ENCODE peak calls at places on chromosome 14, in nine cellular contexts. One of them, this sample, is unnamed.

GRCh38 chr14:61147369-61147897 is 133.7 kb downstream of the TMEM30B start:
- DNase-seq in body of pancreas: no peak
- DNase-seq in IMR-90: peak; percentile 84
- DNase-seq in gastrocnemius medialis: no peak
- DNase-seq in CD8-positive, alpha-beta T cell: no peak
- DNase-seq in astrocyte: peak; percentile 81
- DNase-seq in fibroblast of lung: peak; percentile 84
- DNase-seq in Peyer's patch: no peak
- DNase-seq in brain microvascular endothelial cell: peak; percentile 48
- DNase-seq in this sample: no peak

GRCh38 chr14:93481758-93482157 is 51.0 kb downstream of the UNC79 start:
- DNase-seq in gastrocnemius medialis: no peak
- DNase-seq in CD8-positive, alpha-beta T cell: no peak
- DNase-seq in IMR-90: no peak
- DNase-seq in fibroblast of lung: no peak
- DNase-seq in Peyer's patch: no peak
- DNase-seq in brain microvascular endothelial cell: no peak
- DNase-seq in body of pancreas: no peak
- DNase-seq in astrocyte: no peak
- DNase-seq in this sample: no peak

GRCh38 chr14:85573406-85573805 is 43.5 kb downstream of the FLRT2 start:
- DNase-seq in CD8-positive, alpha-beta T cell: no peak
- DNase-seq in brain microvascular endothelial cell: no peak
- DNase-seq in gastrocnemius medialis: peak; percentile 57
- DNase-seq in fibroblast of lung: peak; percentile 67
- DNase-seq in IMR-90: no peak
- DNase-seq in astrocyte: peak; percentile 51
- DNase-seq in Peyer's patch: no peak
- DNase-seq in body of pancreas: no peak
- DNase-seq in this sample: no peak

GRCh38 chr14:97640031-97640430 is 842.8 kb downstream of the VRK1 start:
- DNase-seq in fibroblast of lung: no peak
- DNase-seq in IMR-90: no peak
- DNase-seq in gastrocnemius medialis: no peak
- DNase-seq in Peyer's patch: no peak
- DNase-seq in astrocyte: no peak
- DNase-seq in body of pancreas: no peak
- DNase-seq in brain microvascular endothelial cell: no peak
- DNase-seq in CD8-positive, alpha-beta T cell: no peak
- DNase-seq in this sample: no peak

GRCh38 chr14:75063013-75063412 is 811 bp downstream of the ACYP1 start:
- DNase-seq in brain microvascular endothelial cell: no peak
- DNase-seq in gastrocnemius medialis: no peak
- DNase-seq in astrocyte: no peak
- DNase-seq in IMR-90: no peak
- DNase-seq in fibroblast of lung: no peak
- DNase-seq in body of pancreas: no peak
- DNase-seq in CD8-positive, alpha-beta T cell: no peak
- DNase-seq in Peyer's patch: no peak
- DNase-seq in this sample: no peak

GRCh38 chr14:102986810-102987579 is 64.5 kb downstream of the AMN start:
- DNase-seq in IMR-90: peak; percentile 90
- DNase-seq in body of pancreas: no peak
- DNase-seq in Peyer's patch: no peak
- DNase-seq in CD8-positive, alpha-beta T cell: no peak
- DNase-seq in astrocyte: peak; percentile 78
- DNase-seq in gastrocnemius medialis: no peak
- DNase-seq in brain microvascular endothelial cell: peak; percentile 33
- DNase-seq in fibroblast of lung: peak; percentile 82
- DNase-seq in this sample: no peak

GRCh38 chr14:77641534-77642341 is 25.3 kb upstream of the SPTLC2 start:
- DNase-seq in IMR-90: peak; percentile 47
- DNase-seq in fibroblast of lung: peak; percentile 47
- DNase-seq in Peyer's patch: peak; percentile 66
- DNase-seq in gastrocnemius medialis: peak; percentile 56
- DNase-seq in CD8-positive, alpha-beta T cell: peak; percentile 65
- DNase-seq in body of pancreas: peak; percentile 69
- DNase-seq in astrocyte: peak; percentile 18
- DNase-seq in brain microvascular endothelial cell: peak; percentile 40
- DNase-seq in this sample: peak; percentile 76

GRCh38 chr14:103695331-103696026 is 19.8 kb downstream of the XRCC3 start:
- DNase-seq in brain microvascular endothelial cell: no peak
- DNase-seq in astrocyte: no peak
- DNase-seq in fibroblast of lung: no peak
- DNase-seq in gastrocnemius medialis: no peak
- DNase-seq in CD8-positive, alpha-beta T cell: no peak
- DNase-seq in body of pancreas: no peak
- DNase-seq in Peyer's patch: no peak
- DNase-seq in IMR-90: no peak
- DNase-seq in this sample: no peak

GRCh38 chr14:22493753-22494152 is 95.3 kb downstream of the DAD1 start:
- DNase-seq in Peyer's patch: no peak
- DNase-seq in CD8-positive, alpha-beta T cell: no peak
- DNase-seq in gastrocnemius medialis: no peak
- DNase-seq in brain microvascular endothelial cell: no peak
- DNase-seq in fibroblast of lung: no peak
- DNase-seq in IMR-90: no peak
- DNase-seq in astrocyte: no peak
- DNase-seq in body of pancreas: no peak
- DNase-seq in this sample: no peak

GRCh38 chr14:22494486-22495135 is 94.4 kb downstream of the DAD1 start:
- DNase-seq in fibroblast of lung: no peak
- DNase-seq in gastrocnemius medialis: no peak
- DNase-seq in brain microvascular endothelial cell: no peak
- DNase-seq in astrocyte: no peak
- DNase-seq in CD8-positive, alpha-beta T cell: no peak
- DNase-seq in body of pancreas: no peak
- DNase-seq in Peyer's patch: no peak
- DNase-seq in IMR-90: no peak
- DNase-seq in this sample: no peak

GRCh38 chr14:22491683-22492483 is 97.1 kb downstream of the DAD1 start:
- DNase-seq in IMR-90: no peak
- DNase-seq in astrocyte: no peak
- DNase-seq in gastrocnemius medialis: no peak
- DNase-seq in Peyer's patch: no peak
- DNase-seq in brain microvascular endothelial cell: no peak
- DNase-seq in CD8-positive, alpha-beta T cell: peak; percentile 43
- DNase-seq in body of pancreas: no peak
- DNase-seq in fibroblast of lung: no peak
- DNase-seq in this sample: peak; percentile 57

GRCh38 chr14:22493143-22493542 is 95.9 kb downstream of the DAD1 start:
- DNase-seq in astrocyte: no peak
- DNase-seq in brain microvascular endothelial cell: no peak
- DNase-seq in body of pancreas: no peak
- DNase-seq in Peyer's patch: no peak
- DNase-seq in CD8-positive, alpha-beta T cell: no peak
- DNase-seq in gastrocnemius medialis: no peak
- DNase-seq in IMR-90: no peak
- DNase-seq in fibroblast of lung: no peak
- DNase-seq in this sample: no peak

DNA sequence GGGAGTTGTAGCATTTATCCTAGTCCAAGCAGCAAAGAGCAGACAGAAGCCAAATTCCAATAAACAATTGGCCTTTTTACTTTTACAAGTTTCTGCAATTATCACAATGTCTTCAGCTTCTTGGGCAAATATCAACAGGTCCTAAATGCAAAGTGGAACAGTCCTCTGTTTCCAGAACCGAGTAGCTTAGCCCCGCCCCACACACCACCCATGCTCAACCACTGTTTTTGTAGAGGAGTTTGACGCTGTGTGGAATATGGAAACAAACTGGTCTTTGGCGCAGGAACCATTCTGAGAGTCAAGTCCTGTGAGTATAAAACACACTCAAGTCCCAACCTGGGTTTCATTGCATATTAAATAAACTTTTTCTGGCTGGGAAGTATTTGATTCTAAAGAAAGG is 96.4 kb downstream of the DAD1 start:
- DNase-seq in IMR-90: no peak
- DNase-seq in astrocyte: no peak
- DNase-seq in CD8-positive, alpha-beta T cell: no peak
- DNase-seq in gastrocnemius medialis: no peak
- DNase-seq in Peyer's patch: peak; percentile 64
- DNase-seq in fibroblast of lung: no peak
- DNase-seq in brain microvascular endothelial cell: no peak
- DNase-seq in body of pancreas: no peak
- DNase-seq in this sample: no peak
- H3K4me3 ChIP-seq in IMR-90: no peak overlapping the region
- H3K4me3 ChIP-seq in astrocyte: no peak overlapping the region
- H3K4me3 ChIP-seq in CD8-positive, alpha-beta T cell: no peak overlapping the region
- H3K4me3 ChIP-seq in gastrocnemius medialis: no peak overlapping the region
- H3K4me3 ChIP-seq in Peyer's patch: no peak overlapping the region
- H3K4me3 ChIP-seq in fibroblast of lung: no peak overlapping the region
- H3K4me3 ChIP-seq in brain microvascular endothelial cell: no peak overlapping the region
- H3K4me3 ChIP-seq in body of pancreas: no peak overlapping the region
- H3K4me3 ChIP-seq in this sample: no peak overlapping the region

GRCh38 chr14:101025131-101025530 is 121.6 kb upstream of the RTL1 start:
- DNase-seq in brain microvascular endothelial cell: no peak
- DNase-seq in CD8-positive, alpha-beta T cell: no peak
- DNase-seq in body of pancreas: no peak
- DNase-seq in fibroblast of lung: no peak
- DNase-seq in gastrocnemius medialis: no peak
- DNase-seq in astrocyte: no peak
- DNase-seq in Peyer's patch: no peak
- DNase-seq in IMR-90: no peak
- DNase-seq in this sample: no peak

GRCh38 chr14:101027291-101027690 is 123.8 kb upstream of the RTL1 start:
- DNase-seq in gastrocnemius medialis: no peak
- DNase-seq in Peyer's patch: no peak
- DNase-seq in brain microvascular endothelial cell: no peak
- DNase-seq in IMR-90: no peak
- DNase-seq in CD8-positive, alpha-beta T cell: no peak
- DNase-seq in body of pancreas: no peak
- DNase-seq in fibroblast of lung: no peak
- DNase-seq in astrocyte: no peak
- DNase-seq in this sample: no peak

GRCh38 chr14:101024686-101025085 is 121.2 kb upstream of the RTL1 start:
- DNase-seq in astrocyte: no peak
- DNase-seq in CD8-positive, alpha-beta T cell: no peak
- DNase-seq in Peyer's patch: no peak
- DNase-seq in body of pancreas: no peak
- DNase-seq in IMR-90: no peak
- DNase-seq in gastrocnemius medialis: peak; percentile 1
- DNase-seq in fibroblast of lung: no peak
- DNase-seq in brain microvascular endothelial cell: no peak
- DNase-seq in this sample: no peak

GRCh38 chr14:101026341-101026740 is 122.8 kb upstream of the RTL1 start:
- DNase-seq in fibroblast of lung: no peak
- DNase-seq in IMR-90: no peak
- DNase-seq in body of pancreas: no peak
- DNase-seq in gastrocnemius medialis: peak; percentile 1
- DNase-seq in brain microvascular endothelial cell: no peak
- DNase-seq in astrocyte: no peak
- DNase-seq in Peyer's patch: no peak
- DNase-seq in CD8-positive, alpha-beta T cell: no peak
- DNase-seq in this sample: no peak

GRCh38 chr14:101025656-101026055 is 122.1 kb upstream of the RTL1 start:
- DNase-seq in gastrocnemius medialis: peak; percentile 0
- DNase-seq in CD8-positive, alpha-beta T cell: no peak
- DNase-seq in fibroblast of lung: no peak
- DNase-seq in Peyer's patch: no peak
- DNase-seq in brain microvascular endothelial cell: no peak
- DNase-seq in astrocyte: no peak
- DNase-seq in IMR-90: no peak
- DNase-seq in body of pancreas: no peak
- DNase-seq in this sample: no peak
- H3K27me3 ChIP-seq in gastrocnemius medialis: no peaks in the 10 kb centered on the region
- H3K27me3 ChIP-seq in CD8-positive, alpha-beta T cell: no peaks in the 10 kb centered on the region
- H3K27me3 ChIP-seq in fibroblast of lung: no peaks in the 10 kb centered on the region
- H3K27me3 ChIP-seq in Peyer's patch: no peaks in the 10 kb centered on the region
- H3K27me3 ChIP-seq in brain microvascular endothelial cell: no peaks in the 10 kb centered on the region
- H3K27me3 ChIP-seq in astrocyte: no peaks in the 10 kb centered on the region
- H3K27me3 ChIP-seq in IMR-90: no peaks in the 10 kb centered on the region
- H3K27me3 ChIP-seq in body of pancreas: no peaks in the 10 kb centered on the region
- H3K27me3 ChIP-seq in this sample: no peaks in the 10 kb centered on the region

GRCh38 chr14:81625343-81625742 is 91.7 kb upstream of the SEL1L start:
- DNase-seq in fibroblast of lung: no peak
- DNase-seq in astrocyte: no peak
- DNase-seq in CD8-positive, alpha-beta T cell: no peak
- DNase-seq in brain microvascular endothelial cell: no peak
- DNase-seq in body of pancreas: no peak
- DNase-seq in Peyer's patch: no peak
- DNase-seq in gastrocnemius medialis: no peak
- DNase-seq in IMR-90: no peak
- DNase-seq in this sample: no peak
- TF ChIP-seq CTCF in fibroblast of lung: no peak
- TF ChIP-seq CTCF in astrocyte: peak; percentile 11
- TF ChIP-seq CTCF in CD8-positive, alpha-beta T cell: no peak
- TF ChIP-seq CTCF in brain microvascular endothelial cell: no peak
- TF ChIP-seq CTCF in body of pancreas: peak; percentile 58
- TF ChIP-seq CTCF in Peyer's patch: no peak
- TF ChIP-seq CTCF in gastrocnemius medialis: no peak
- TF ChIP-seq CTCF in IMR-90: no peak
- TF ChIP-seq CTCF in this sample: peak; percentile 19

GRCh38 chr14:64915025-64915424 is 770 bp downstream of the CHURC1 start:
- DNase-seq in IMR-90: no peak
- DNase-seq in CD8-positive, alpha-beta T cell: no peak
- DNase-seq in Peyer's patch: no peak
- DNase-seq in brain microvascular endothelial cell: no peak
- DNase-seq in body of pancreas: no peak
- DNase-seq in astrocyte: no peak
- DNase-seq in fibroblast of lung: no peak
- DNase-seq in gastrocnemius medialis: no peak
- DNase-seq in this sample: no peak

GRCh38 chr14:64918216-64918615 is 4.0 kb downstream of the CHURC1 start:
- DNase-seq in Peyer's patch: no peak
- DNase-seq in body of pancreas: no peak
- DNase-seq in astrocyte: peak; percentile 35
- DNase-seq in IMR-90: no peak
- DNase-seq in CD8-positive, alpha-beta T cell: no peak
- DNase-seq in gastrocnemius medialis: no peak
- DNase-seq in brain microvascular endothelial cell: no peak
- DNase-seq in fibroblast of lung: peak; percentile 53
- DNase-seq in this sample: no peak

GRCh38 chr14:64914237-64914971 is at the start of gene CHURC1:
- DNase-seq in gastrocnemius medialis: peak; percentile 99
- DNase-seq in brain microvascular endothelial cell: peak; percentile 97
- DNase-seq in astrocyte: peak; percentile 92
- DNase-seq in fibroblast of lung: peak; percentile 95
- DNase-seq in body of pancreas: peak; percentile 100
- DNase-seq in CD8-positive, alpha-beta T cell: peak; percentile 97
- DNase-seq in IMR-90: peak; percentile 96
- DNase-seq in Peyer's patch: peak; percentile 97
- DNase-seq in this sample: peak; percentile 88

GRCh38 chr14:64919215-64919614 is 5.0 kb downstream of the CHURC1 start:
- DNase-seq in CD8-positive, alpha-beta T cell: no peak
- DNase-seq in body of pancreas: no peak
- DNase-seq in astrocyte: no peak
- DNase-seq in Peyer's patch: no peak
- DNase-seq in brain microvascular endothelial cell: no peak
- DNase-seq in IMR-90: no peak
- DNase-seq in gastrocnemius medialis: no peak
- DNase-seq in fibroblast of lung: no peak
- DNase-seq in this sample: no peak

DNA sequence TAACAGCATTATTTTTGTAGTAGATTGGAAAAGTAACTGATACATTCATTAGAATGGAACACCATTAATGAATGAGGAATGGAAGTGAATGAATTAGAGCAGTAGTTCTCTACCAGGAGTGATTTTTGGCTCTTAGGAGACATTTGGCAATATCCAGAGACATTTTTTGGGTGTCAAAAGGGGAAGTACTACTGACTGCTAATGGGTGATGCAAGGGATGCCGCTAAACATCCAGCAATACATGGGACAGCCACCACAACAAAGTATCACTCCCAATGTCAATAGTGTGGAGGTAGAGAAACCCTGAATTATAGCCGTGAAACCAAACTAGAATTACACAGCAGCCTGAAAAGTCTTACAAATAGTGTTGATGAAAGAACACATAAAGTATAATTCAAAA is 1.5 kb downstream of the CHURC1 start:
- DNase-seq in IMR-90: no peak
- DNase-seq in fibroblast of lung: no peak
- DNase-seq in astrocyte: no peak
- DNase-seq in body of pancreas: no peak
- DNase-seq in Peyer's patch: no peak
- DNase-seq in brain microvascular endothelial cell: no peak
- DNase-seq in CD8-positive, alpha-beta T cell: no peak
- DNase-seq in gastrocnemius medialis: no peak
- DNase-seq in this sample: no peak
- H3K4me3 ChIP-seq in IMR-90: no peak overlapping the region
- H3K4me3 ChIP-seq in fibroblast of lung: peak overlapping the region; percentile 99
- H3K4me3 ChIP-seq in astrocyte: no peak overlapping the region
- H3K4me3 ChIP-seq in body of pancreas: no peak overlapping the region
- H3K4me3 ChIP-seq in Peyer's patch: no peak overlapping the region
- H3K4me3 ChIP-seq in brain microvascular endothelial cell: no peak overlapping the region
- H3K4me3 ChIP-seq in CD8-positive, alpha-beta T cell: peak overlapping the region; percentile 98
- H3K4me3 ChIP-seq in gastrocnemius medialis: peak overlapping the region; percentile 100
- H3K4me3 ChIP-seq in this sample: peak overlapping the region; percentile 87

This sample was measured in GM06990.